ENCODE peak calls at places on chromosome 17, in six cellular contexts. Z is effector memory CD4-positive, alpha-beta T cell; H is MM.1S; N is NB4; I is NCI-H1092; K is hypothalamus. R is an unnamed sample.

GRCh38 chr17:21513012-21513570 is 136.9 kb downstream of the KCNJ12 start:
- DNase-seq in Z (peak), H (peak), N (peak), I (peak), K (peak), R (peak)

GRCh38 chr17:59451706-59452105 is 113.7 kb upstream of the DHX40 start:
- DNase-seq in Z (no peak), H (no peak), N (no peak), I (no peak), K (no peak), R (no peak)

GRCh38 chr17:63647065-63647725 is 25.0 kb downstream of the MAP3K3 start:
- DNase-seq in Z (no peak), H (no peak), N (no peak), I (no peak), K (no peak), R (peak)

GRCh38 chr17:177155-177554 is 4.3 kb downstream of the DOC2B start:
- DNase-seq in Z (no peak), H (no peak), N (no peak), I (no peak), K (no peak), R (no peak)

GRCh38 chr17:19876524-19877161 is 8.9 kb upstream of the ULK2 start:
- DNase-seq in Z (peak), H (no peak), N (peak), I (no peak), K (peak), R (no peak)

GRCh38 chr17:45129426-45129939 is 2.8 kb downstream of the PLCD3 start:
- DNase-seq in Z (no peak), H (no peak), N (no peak), I (no peak), K (no peak), R (no peak)

GRCh38 chr17:80565347-80566053 is 20.9 kb downstream of the RPTOR start:
- DNase-seq in Z (no peak), H (no peak), N (no peak), I (no peak), K (no peak), R (no peak)

GRCh38 chr17:78159575-78160158 is 8.7 kb upstream of the SYNGR2 start:
- DNase-seq in Z (no peak), H (no peak), N (peak), I (no peak), K (no peak), R (no peak)

GRCh38 chr17:9052921-9053320 is 31.6 kb downstream of the NTN1 start:
- DNase-seq in Z (no peak), H (no peak), N (no peak), I (no peak), K (no peak), R (no peak)

GRCh38 chr17:2337152-2337810 is at the start of gene SGSM2:
- DNase-seq in Z (peak), H (peak), N (peak), I (peak), K (peak), R (peak)

GRCh38 chr17:1592751-1593629 is 30.4 kb upstream of the PITPNA start:
- DNase-seq in Z (no peak), H (peak), N (peak), I (no peak), K (no peak), R (no peak)

GRCh38 chr17:29158515-29159275 is 21.5 kb downstream of the MYO18A start:
- DNase-seq in Z (no peak), H (no peak), N (no peak), I (no peak), K (no peak), R (no peak)

GRCh38 chr17:864315-864714 is 82.2 kb downstream of the MRM3 start:
- DNase-seq in Z (no peak), H (no peak), N (no peak), I (no peak), K (no peak), R (no peak)

GRCh38 chr17:62775876-62776275 is 32.2 kb downstream of the MARCHF10 start:
- DNase-seq in Z (no peak), H (no peak), N (no peak), I (no peak), K (no peak), R (no peak)

GRCh38 chr17:81845361-81845760 is 10.5 kb upstream of the PPP1R27 start:
- DNase-seq in Z (no peak), H (no peak), N (no peak), I (no peak), K (no peak), R (no peak)

GRCh38 chr17:37694734-37695133 is 50.1 kb downstream of the HNF1B start:
- DNase-seq in Z (no peak), H (no peak), N (no peak), I (no peak), K (no peak), R (no peak)

GRCh38 chr17:7634384-7634783 is 4.4 kb downstream of the SHBG start:
- DNase-seq in Z (no peak), H (no peak), N (peak), I (peak), K (no peak), R (no peak)

GRCh38 chr17:74523308-74523707 is 8.0 kb downstream of the CD300LB start:
- DNase-seq in Z (no peak), H (no peak), N (no peak), I (no peak), K (no peak), R (no peak)

GRCh38 chr17:50778988-50779387 is 11.7 kb upstream of the ANKRD40CL start:
- DNase-seq in Z (no peak), H (no peak), N (no peak), I (no peak), K (no peak), R (no peak)

GRCh38 chr17:6245301-6245810 is 175.2 kb downstream of the WSCD1 start:
- DNase-seq in Z (no peak), H (no peak), N (no peak), I (no peak), K (no peak), R (no peak)

GRCh38 chr17:81036128-81036891 is 1.4 kb downstream of the BAIAP2 start:
- DNase-seq in Z (no peak), H (no peak), N (no peak), I (no peak), K (no peak), R (peak)

GRCh38 chr17:1109606-1110523 is 69.9 kb downstream of the ABR start:
- DNase-seq in Z (no peak), H (peak), N (peak), I (no peak), K (no peak), R (no peak)

GRCh38 chr17:27418366-27418615 is 38.0 kb upstream of the KSR1 start:
- DNase-seq in Z (no peak), H (no peak), N (no peak), I (no peak), K (no peak), R (no peak)

GRCh38 chr17:47682138-47682537 is 11.8 kb upstream of the TBKBP1 start:
- DNase-seq in Z (no peak), H (no peak), N (no peak), I (no peak), K (no peak), R (no peak)

GRCh38 chr17:81500026-81500425 is 12.6 kb downstream of the ACTG1 start:
- DNase-seq in Z (no peak), H (no peak), N (no peak), I (no peak), K (no peak), R (no peak)

GRCh38 chr17:17107281-17107680 is 65.0 kb downstream of the MPRIP start:
- DNase-seq in Z (no peak), H (no peak), N (no peak), I (no peak), K (no peak), R (no peak)

GRCh38 chr17:51298508-51299371 is 38.4 kb downstream of the UTP18 start:
- DNase-seq in Z (no peak), H (peak), N (peak), I (peak), K (no peak), R (peak)

GRCh38 chr17:38585056-38585804 is 20.5 kb downstream of the SRCIN1 start:
- DNase-seq in Z (no peak), H (no peak), N (peak), I (no peak), K (no peak), R (no peak)

GRCh38 chr17:68821860-68822693 is 133.1 kb downstream of the ABCA8 start:
- DNase-seq in Z (no peak), H (no peak), N (no peak), I (no peak), K (no peak), R (no peak)

GRCh38 chr17:53032861-53033271 is 789.9 kb upstream of the KIF2B start:
- DNase-seq in Z (no peak), H (peak), N (peak), I (peak), K (no peak), R (no peak)

GRCh38 chr17:83171661-83172060 is 92.3 kb downstream of the METRNL start:
- DNase-seq in Z (no peak), H (no peak), N (no peak), I (no peak), K (no peak), R (no peak)

GRCh38 chr17:47850692-47851573 is at the start of gene SP6:
- DNase-seq in Z (peak), H (peak), N (peak), I (peak), K (no peak), R (peak)

GRCh38 chr17:39173539-39174274 is 7.7 kb upstream of the ARL5C start:
- DNase-seq in Z (no peak), H (no peak), N (no peak), I (no peak), K (no peak), R (no peak)

GRCh38 chr17:73291260-73291801 is 20.5 kb downstream of the CDC42EP4 start:
- DNase-seq in Z (no peak), H (peak), N (peak), I (no peak), K (no peak), R (no peak)

GRCh38 chr17:45794840-45795239 is 10.7 kb downstream of the CRHR1 start:
- DNase-seq in Z (no peak), H (no peak), N (no peak), I (no peak), K (no peak), R (no peak)

GRCh38 chr17:45578516-45579455 is 88.3 kb upstream of the PLEKHM1 start:
- DNase-seq in Z (no peak), H (no peak), N (peak), I (no peak), K (no peak), R (no peak)

GRCh38 chr17:79945591-79946255 is 89.9 kb downstream of the TBC1D16 start:
- DNase-seq in Z (no peak), H (no peak), N (no peak), I (no peak), K (no peak), R (no peak)

GRCh38 chr17:69325518-69326301 is 1.2 kb downstream of the ABCA5 start:
- DNase-seq in Z (no peak), H (no peak), N (no peak), I (no peak), K (no peak), R (no peak)

GRCh38 chr17:76405967-76406647 is 21.7 kb downstream of the SPHK1 start:
- DNase-seq in Z (no peak), H (no peak), N (peak), I (peak), K (no peak), R (peak)